ENCODE peak calls at places on chromosomes 6 and 20, in ten cellular contexts. P, K, T, X, B, F, W, Z, L and H are unnamed samples.

GRCh38 chr20:62880147-62880934 is 18.7 kb upstream of the TCFL5 start:
- DNase-seq in P (no peak), K (no peak), T (no peak), X (no peak), B (no peak), F (no peak), W (no peak), Z (no peak), L (no peak), H (no peak)

GRCh38 chr6:37882724-37883413 is 63.3 kb downstream of the ZFAND3 start:
- DNase-seq in P (no peak), K (peak), T (no peak), X (no peak), B (no peak), F (peak), W (no peak), Z (no peak), L (no peak), H (peak)

GRCh38 chr20:50305636-50306477 is 115.2 kb downstream of the CEBPB start:
- DNase-seq in P (peak), K (no peak), T (no peak), X (no peak), B (no peak), F (peak), W (peak), Z (peak), L (peak), H (no peak)

GRCh38 chr6:78713564-78713963 is 153.8 kb upstream of the IRAK1BP1 start:
- DNase-seq in P (no peak), K (no peak), T (no peak), X (peak), B (no peak), F (no peak), W (no peak), Z (no peak), L (no peak), H (no peak)

GRCh38 chr20:44253528-44253927 is 6.4 kb downstream of the GDAP1L1 start:
- DNase-seq in P (no peak), K (no peak), T (no peak), X (no peak), B (no peak), F (no peak), W (peak), Z (no peak), L (no peak), H (no peak)

GRCh38 chr6:37083243-37084138 is 78.0 kb downstream of the FGD2 start:
- DNase-seq in P (no peak), K (no peak), T (no peak), X (no peak), B (no peak), F (peak), W (no peak), Z (no peak), L (peak), H (peak)

GRCh38 chr20:58651823-58652605 is 931 bp downstream of the STX16 start:
- DNase-seq in P (no peak), K (peak), T (peak), X (peak), B (peak), F (peak), W (peak), Z (peak), L (peak), H (peak)

GRCh38 chr20:63446174-63447024 is 26.1 kb downstream of the KCNQ2 start:
- DNase-seq in P (no peak), K (no peak), T (no peak), X (no peak), B (no peak), F (no peak), W (no peak), Z (no peak), L (no peak), H (no peak)

GRCh38 chr6:43942616-43943015 is 172.6 kb downstream of the VEGFA start:
- DNase-seq in P (no peak), K (no peak), T (no peak), X (no peak), B (no peak), F (no peak), W (no peak), Z (no peak), L (no peak), H (no peak)

GRCh38 chr6:161540532-161540931 is 266.7 kb upstream of the AGPAT4 start:
- DNase-seq in P (no peak), K (no peak), T (no peak), X (no peak), B (no peak), F (no peak), W (no peak), Z (no peak), L (no peak), H (no peak)

GRCh38 chr20:34558320-34559202 is at the start of gene MAP1LC3A:
- DNase-seq in P (no peak), K (peak), T (peak), X (peak), B (peak), F (peak), W (peak), Z (peak), L (peak), H (peak)

GRCh38 chr6:130937942-130938604 is 110.9 kb downstream of the SMLR1 start:
- DNase-seq in P (no peak), K (no peak), T (no peak), X (no peak), B (no peak), F (peak), W (no peak), Z (no peak), L (no peak), H (no peak)